ENCODE peak calls at places on chromosomes 12 and 14, in ten cellular contexts. One of them, this sample, is unnamed.

GRCh38 chr12:107330901-107331431 is 237.6 kb upstream of the CRY1 start:
- DNase-seq in esophagus muscularis mucosa: no peak
- DNase-seq in hepatocyte: no peak
- DNase-seq in CD8-positive, alpha-beta T cell: peak
- DNase-seq in thoracic aorta: no peak
- DNase-seq in upper lobe of right lung: no peak
- DNase-seq in tibial artery: no peak
- DNase-seq in ovary: no peak
- DNase-seq in breast epithelium: no peak
- DNase-seq in cardiac muscle cell: no peak
- DNase-seq in this sample: no peak

GRCh38 chr14:74952697-74953484 is 2.5 kb downstream of the PGF start:
- DNase-seq in esophagus muscularis mucosa: no peak
- DNase-seq in hepatocyte: peak
- DNase-seq in CD8-positive, alpha-beta T cell: no peak
- DNase-seq in thoracic aorta: no peak
- DNase-seq in upper lobe of right lung: no peak
- DNase-seq in tibial artery: no peak
- DNase-seq in ovary: no peak
- DNase-seq in breast epithelium: no peak
- DNase-seq in cardiac muscle cell: no peak
- DNase-seq in this sample: no peak

GRCh38 chr12:89947437-89948265 is 239.0 kb upstream of the ATP2B1 start:
- DNase-seq in esophagus muscularis mucosa: no peak
- DNase-seq in hepatocyte: peak
- DNase-seq in CD8-positive, alpha-beta T cell: no peak
- DNase-seq in thoracic aorta: no peak
- DNase-seq in upper lobe of right lung: no peak
- DNase-seq in tibial artery: no peak
- DNase-seq in ovary: peak
- DNase-seq in breast epithelium: no peak
- DNase-seq in cardiac muscle cell: peak
- DNase-seq in this sample: no peak

GRCh38 chr14:75126679-75127473 is at the start of gene NEK9:
- DNase-seq in esophagus muscularis mucosa: peak
- DNase-seq in hepatocyte: peak
- DNase-seq in CD8-positive, alpha-beta T cell: peak
- DNase-seq in thoracic aorta: peak
- DNase-seq in upper lobe of right lung: peak
- DNase-seq in tibial artery: peak
- DNase-seq in ovary: peak
- DNase-seq in breast epithelium: peak
- DNase-seq in cardiac muscle cell: peak
- DNase-seq in this sample: peak

GRCh38 chr14:103657466-103657865 is 28.5 kb downstream of the KLC1 start:
- DNase-seq in esophagus muscularis mucosa: no peak
- DNase-seq in hepatocyte: no peak
- DNase-seq in CD8-positive, alpha-beta T cell: no peak
- DNase-seq in thoracic aorta: no peak
- DNase-seq in upper lobe of right lung: no peak
- DNase-seq in tibial artery: no peak
- DNase-seq in ovary: no peak
- DNase-seq in breast epithelium: no peak
- DNase-seq in cardiac muscle cell: no peak
- DNase-seq in this sample: no peak

GRCh38 chr12:85260904-85261303 is 19.1 kb upstream of the ALX1 start:
- DNase-seq in esophagus muscularis mucosa: no peak
- DNase-seq in hepatocyte: no peak
- DNase-seq in CD8-positive, alpha-beta T cell: no peak
- DNase-seq in thoracic aorta: no peak
- DNase-seq in upper lobe of right lung: no peak
- DNase-seq in tibial artery: no peak
- DNase-seq in ovary: no peak
- DNase-seq in breast epithelium: no peak
- DNase-seq in cardiac muscle cell: no peak
- DNase-seq in this sample: no peak

GRCh38 chr12:90106568-90106967 is 397.9 kb upstream of the ATP2B1 start:
- DNase-seq in esophagus muscularis mucosa: no peak
- DNase-seq in hepatocyte: no peak
- DNase-seq in CD8-positive, alpha-beta T cell: no peak
- DNase-seq in thoracic aorta: no peak
- DNase-seq in upper lobe of right lung: no peak
- DNase-seq in tibial artery: no peak
- DNase-seq in ovary: no peak
- DNase-seq in breast epithelium: no peak
- DNase-seq in cardiac muscle cell: no peak
- DNase-seq in this sample: no peak

GRCh38 chr14:99872786-99873440 is 79.7 kb downstream of the EML1 start:
- DNase-seq in esophagus muscularis mucosa: no peak
- DNase-seq in hepatocyte: no peak
- DNase-seq in CD8-positive, alpha-beta T cell: no peak
- DNase-seq in thoracic aorta: no peak
- DNase-seq in upper lobe of right lung: no peak
- DNase-seq in tibial artery: no peak
- DNase-seq in ovary: no peak
- DNase-seq in breast epithelium: no peak
- DNase-seq in cardiac muscle cell: no peak
- DNase-seq in this sample: no peak

GRCh38 chr14:73740921-73741326 is 26.7 kb upstream of the PNMA1 start:
- DNase-seq in esophagus muscularis mucosa: no peak
- DNase-seq in hepatocyte: peak
- DNase-seq in CD8-positive, alpha-beta T cell: no peak
- DNase-seq in thoracic aorta: no peak
- DNase-seq in upper lobe of right lung: peak
- DNase-seq in tibial artery: peak
- DNase-seq in ovary: peak
- DNase-seq in breast epithelium: peak
- DNase-seq in cardiac muscle cell: no peak
- DNase-seq in this sample: peak

GRCh38 chr14:57533214-57533613 is 39.6 kb upstream of the CCDC198 start:
- DNase-seq in esophagus muscularis mucosa: no peak
- DNase-seq in hepatocyte: peak
- DNase-seq in CD8-positive, alpha-beta T cell: no peak
- DNase-seq in thoracic aorta: no peak
- DNase-seq in upper lobe of right lung: no peak
- DNase-seq in tibial artery: no peak
- DNase-seq in ovary: no peak
- DNase-seq in breast epithelium: no peak
- DNase-seq in cardiac muscle cell: no peak
- DNase-seq in this sample: no peak

GRCh38 chr12:8559676-8560075 is 19.0 kb upstream of the CLEC4E start:
- DNase-seq in esophagus muscularis mucosa: no peak
- DNase-seq in hepatocyte: no peak
- DNase-seq in CD8-positive, alpha-beta T cell: no peak
- DNase-seq in thoracic aorta: no peak
- DNase-seq in upper lobe of right lung: no peak
- DNase-seq in tibial artery: no peak
- DNase-seq in ovary: no peak
- DNase-seq in breast epithelium: no peak
- DNase-seq in cardiac muscle cell: no peak
- DNase-seq in this sample: no peak

GRCh38 chr12:132686831-132687210 is 321 bp downstream of the POLE start:
- DNase-seq in esophagus muscularis mucosa: no peak
- DNase-seq in hepatocyte: no peak
- DNase-seq in CD8-positive, alpha-beta T cell: no peak
- DNase-seq in thoracic aorta: no peak
- DNase-seq in upper lobe of right lung: no peak
- DNase-seq in tibial artery: no peak
- DNase-seq in ovary: peak
- DNase-seq in breast epithelium: no peak
- DNase-seq in cardiac muscle cell: no peak
- DNase-seq in this sample: peak

GRCh38 chr12:101746661-101747060 is 7.4 kb upstream of the SYCP3 start:
- DNase-seq in esophagus muscularis mucosa: no peak
- DNase-seq in hepatocyte: no peak
- DNase-seq in CD8-positive, alpha-beta T cell: no peak
- DNase-seq in thoracic aorta: no peak
- DNase-seq in upper lobe of right lung: no peak
- DNase-seq in tibial artery: no peak
- DNase-seq in ovary: no peak
- DNase-seq in breast epithelium: no peak
- DNase-seq in cardiac muscle cell: no peak
- DNase-seq in this sample: no peak

GRCh38 chr12:32947203-32947795 is 50.7 kb upstream of the PKP2 start:
- DNase-seq in esophagus muscularis mucosa: no peak
- DNase-seq in hepatocyte: peak
- DNase-seq in CD8-positive, alpha-beta T cell: no peak
- DNase-seq in thoracic aorta: no peak
- DNase-seq in upper lobe of right lung: no peak
- DNase-seq in tibial artery: no peak
- DNase-seq in ovary: no peak
- DNase-seq in breast epithelium: no peak
- DNase-seq in cardiac muscle cell: peak
- DNase-seq in this sample: no peak

GRCh38 chr14:65361920-65362319 is 50.6 kb upstream of the FUT8 start:
- DNase-seq in esophagus muscularis mucosa: no peak
- DNase-seq in hepatocyte: no peak
- DNase-seq in CD8-positive, alpha-beta T cell: no peak
- DNase-seq in thoracic aorta: no peak
- DNase-seq in upper lobe of right lung: no peak
- DNase-seq in tibial artery: peak
- DNase-seq in ovary: peak
- DNase-seq in breast epithelium: no peak
- DNase-seq in cardiac muscle cell: peak
- DNase-seq in this sample: no peak

DNA sequence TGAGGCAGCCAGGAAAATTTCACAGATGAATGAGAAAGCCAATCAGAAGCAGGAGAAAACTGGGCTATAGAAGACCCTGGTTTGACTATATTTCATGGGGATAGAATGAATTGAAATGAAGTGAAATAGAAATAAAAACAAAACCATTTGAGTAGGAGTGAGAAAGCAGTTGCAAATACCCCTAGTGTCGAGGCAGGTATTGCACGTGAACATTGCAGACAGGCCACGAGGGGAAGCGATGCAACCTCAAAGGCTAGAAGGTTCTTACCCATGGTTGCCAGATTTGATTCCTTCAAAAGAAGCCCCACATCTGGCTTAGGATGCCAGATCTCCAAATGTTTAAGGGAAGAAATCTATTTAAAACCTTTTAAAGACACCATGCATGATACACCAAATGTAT is 648.9 kb downstream of the VRK1 start:
- DNase-seq in esophagus muscularis mucosa: no peak
- DNase-seq in hepatocyte: no peak
- DNase-seq in CD8-positive, alpha-beta T cell: no peak
- DNase-seq in thoracic aorta: no peak
- DNase-seq in upper lobe of right lung: no peak
- DNase-seq in tibial artery: no peak
- DNase-seq in ovary: no peak
- DNase-seq in breast epithelium: no peak
- DNase-seq in cardiac muscle cell: no peak
- DNase-seq in this sample: no peak
- TF ChIP-seq CTCF in esophagus muscularis mucosa: no peak
- TF ChIP-seq CTCF in hepatocyte: no peak
- TF ChIP-seq CTCF in CD8-positive, alpha-beta T cell: peak
- TF ChIP-seq CTCF in thoracic aorta: no peak
- TF ChIP-seq CTCF in upper lobe of right lung: no peak
- TF ChIP-seq CTCF in tibial artery: no peak
- TF ChIP-seq CTCF in ovary: no peak
- TF ChIP-seq CTCF in breast epithelium: no peak
- TF ChIP-seq CTCF in cardiac muscle cell: no peak
- TF ChIP-seq CTCF in this sample: no peak

GRCh38 chr14:35963209-35963608 is 137.1 kb downstream of the BRMS1L start:
- DNase-seq in esophagus muscularis mucosa: no peak
- DNase-seq in hepatocyte: no peak
- DNase-seq in CD8-positive, alpha-beta T cell: no peak
- DNase-seq in thoracic aorta: no peak
- DNase-seq in upper lobe of right lung: no peak
- DNase-seq in tibial artery: no peak
- DNase-seq in ovary: no peak
- DNase-seq in breast epithelium: no peak
- DNase-seq in cardiac muscle cell: no peak
- DNase-seq in this sample: no peak
- TF ChIP-seq CTCF in esophagus muscularis mucosa: no peak
- TF ChIP-seq CTCF in hepatocyte: peak
- TF ChIP-seq CTCF in CD8-positive, alpha-beta T cell: no peak
- TF ChIP-seq CTCF in thoracic aorta: no peak
- TF ChIP-seq CTCF in upper lobe of right lung: peak
- TF ChIP-seq CTCF in tibial artery: no peak
- TF ChIP-seq CTCF in ovary: no peak
- TF ChIP-seq CTCF in breast epithelium: no peak
- TF ChIP-seq CTCF in cardiac muscle cell: no peak
- TF ChIP-seq CTCF in this sample: peak

DNA sequence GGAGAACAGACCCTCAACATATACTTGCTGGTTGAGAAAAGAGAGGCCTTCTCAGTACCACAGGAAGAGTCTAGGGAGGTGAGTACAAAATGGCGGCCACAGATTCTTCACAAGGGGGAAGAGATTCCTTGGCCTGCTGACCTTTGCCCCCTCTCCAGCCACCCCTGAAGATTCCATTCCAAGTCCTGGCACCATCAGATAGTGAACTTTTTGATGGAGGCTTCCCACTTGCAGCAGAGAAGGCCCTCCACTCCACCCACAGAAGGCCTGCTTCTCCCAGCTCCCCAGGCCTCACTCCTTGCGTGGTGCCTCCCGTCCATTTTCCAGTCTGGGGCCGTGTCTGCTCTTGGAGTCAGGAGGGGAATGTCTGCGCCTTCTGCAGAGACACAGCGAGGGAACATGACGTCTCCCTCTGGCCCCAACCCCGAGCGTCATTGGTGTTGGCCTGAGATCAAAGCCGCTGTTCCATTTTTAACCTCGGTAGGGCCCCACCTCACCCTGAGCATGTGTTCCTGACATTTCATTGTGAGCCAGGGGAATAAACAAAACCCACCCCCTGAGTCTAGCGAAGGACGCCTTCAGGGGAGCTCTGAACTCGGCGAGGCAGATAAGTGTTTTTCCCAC is 268.7 kb upstream of the TBX3 start:
- DNase-seq in esophagus muscularis mucosa: no peak
- DNase-seq in hepatocyte: peak
- DNase-seq in CD8-positive, alpha-beta T cell: no peak
- DNase-seq in thoracic aorta: no peak
- DNase-seq in upper lobe of right lung: no peak
- DNase-seq in tibial artery: no peak
- DNase-seq in ovary: peak
- DNase-seq in breast epithelium: no peak
- DNase-seq in cardiac muscle cell: peak
- DNase-seq in this sample: no peak
- TF ChIP-seq CTCF in esophagus muscularis mucosa: no peak
- TF ChIP-seq CTCF in hepatocyte: no peak
- TF ChIP-seq CTCF in CD8-positive, alpha-beta T cell: no peak
- TF ChIP-seq CTCF in thoracic aorta: no peak
- TF ChIP-seq CTCF in upper lobe of right lung: no peak
- TF ChIP-seq CTCF in tibial artery: no peak
- TF ChIP-seq CTCF in ovary: no peak
- TF ChIP-seq CTCF in breast epithelium: no peak
- TF ChIP-seq CTCF in cardiac muscle cell: no peak
- TF ChIP-seq CTCF in this sample: no peak

GRCh38 chr12:117671734-117672133 is 297.1 kb downstream of the KSR2 start:
- DNase-seq in esophagus muscularis mucosa: no peak
- DNase-seq in hepatocyte: peak
- DNase-seq in CD8-positive, alpha-beta T cell: no peak
- DNase-seq in thoracic aorta: no peak
- DNase-seq in upper lobe of right lung: no peak
- DNase-seq in tibial artery: no peak
- DNase-seq in ovary: no peak
- DNase-seq in breast epithelium: no peak
- DNase-seq in cardiac muscle cell: peak
- DNase-seq in this sample: peak
- TF ChIP-seq CTCF in esophagus muscularis mucosa: no peak
- TF ChIP-seq CTCF in hepatocyte: peak
- TF ChIP-seq CTCF in CD8-positive, alpha-beta T cell: no peak
- TF ChIP-seq CTCF in thoracic aorta: no peak
- TF ChIP-seq CTCF in upper lobe of right lung: peak
- TF ChIP-seq CTCF in tibial artery: no peak
- TF ChIP-seq CTCF in ovary: no peak
- TF ChIP-seq CTCF in breast epithelium: no peak
- TF ChIP-seq CTCF in cardiac muscle cell: no peak
- TF ChIP-seq CTCF in this sample: peak

GRCh38 chr12:105321125-105321524 is 9.4 kb upstream of the C12orf75 start:
- DNase-seq in esophagus muscularis mucosa: no peak
- DNase-seq in hepatocyte: no peak
- DNase-seq in CD8-positive, alpha-beta T cell: no peak
- DNase-seq in thoracic aorta: no peak
- DNase-seq in upper lobe of right lung: no peak
- DNase-seq in tibial artery: no peak
- DNase-seq in ovary: no peak
- DNase-seq in breast epithelium: no peak
- DNase-seq in cardiac muscle cell: no peak
- DNase-seq in this sample: no peak
- TF ChIP-seq CTCF in esophagus muscularis mucosa: no peak
- TF ChIP-seq CTCF in hepatocyte: no peak
- TF ChIP-seq CTCF in CD8-positive, alpha-beta T cell: no peak
- TF ChIP-seq CTCF in thoracic aorta: no peak
- TF ChIP-seq CTCF in upper lobe of right lung: no peak
- TF ChIP-seq CTCF in tibial artery: no peak
- TF ChIP-seq CTCF in ovary: no peak
- TF ChIP-seq CTCF in breast epithelium: no peak
- TF ChIP-seq CTCF in cardiac muscle cell: no peak
- TF ChIP-seq CTCF in this sample: no peak

This sample was measured in nephron progenitor cell.